ENCODE peak calls at places on chromosomes 12 and 14, in seven cellular contexts. U, C, I, M, T, W and J are unnamed samples.

GRCh38 chr14:94675036-94675435 is 62.8 kb downstream of the SERPINA3 start:
- DNase-seq in U (no peak), C (no peak), I (no peak), M (no peak), T (no peak), W (no peak), J (no peak)

GRCh38 chr12:4719821-4720636 is at the start of gene GALNT8:
- DNase-seq in U (peak), C (no peak), I (no peak), M (no peak), T (no peak), W (no peak), J (no peak)

GRCh38 chr12:1808798-1809480 is 11.4 kb upstream of the LRTM2 start:
- DNase-seq in U (no peak), C (no peak), I (no peak), M (no peak), T (peak), W (no peak), J (no peak)

GRCh38 chr12:112424126-112424525 is 5.4 kb downstream of the PTPN11 start:
- DNase-seq in U (no peak), C (no peak), I (no peak), M (no peak), T (no peak), W (no peak), J (no peak)

GRCh38 chr12:49950310-49951251 is at the start of gene AQP2:
- DNase-seq in U (no peak), C (no peak), I (no peak), M (no peak), T (peak), W (no peak), J (no peak)

GRCh38 chr12:68559984-68560822 is 50.5 kb upstream of the RAP1B start:
- DNase-seq in U (no peak), C (no peak), I (peak), M (no peak), T (no peak), W (no peak), J (no peak)

GRCh38 chr12:50785406-50785805 is 21.5 kb downstream of the ATF1 start:
- DNase-seq in U (no peak), C (no peak), I (peak), M (no peak), T (no peak), W (no peak), J (no peak)

GRCh38 chr12:52611080-52611468 is 7.3 kb downstream of the KRT73 start:
- DNase-seq in U (no peak), C (no peak), I (no peak), M (no peak), T (peak), W (no peak), J (no peak)

GRCh38 chr12:117279606-117280005 is 81.8 kb downstream of the NOS1 start:
- DNase-seq in U (no peak), C (no peak), I (no peak), M (no peak), T (no peak), W (no peak), J (peak)

GRCh38 chr12:96248532-96248931 is 54.4 kb downstream of the ELK3 start:
- DNase-seq in U (no peak), C (no peak), I (no peak), M (no peak), T (no peak), W (no peak), J (no peak)

GRCh38 chr12:101876861-101877815 is at the start of gene DRAM1:
- DNase-seq in U (peak), C (peak), I (peak), M (peak), T (peak), W (peak), J (peak)
- TF ChIP-seq CTCF in U (peak), C (no peak), I (no peak), M (no peak), T (peak), W (no peak), J (no peak)

GRCh38 chr12:42104087-42104486 is 40.6 kb downstream of the GXYLT1 start:
- DNase-seq in U (no peak), C (no peak), I (peak), M (no peak), T (no peak), W (no peak), J (no peak)
- TF ChIP-seq CTCF in U (peak), C (peak), I (peak), M (no peak), T (peak), W (peak), J (no peak)

GRCh38 chr12:48390026-48390425 is 39.3 kb upstream of the ZNF641 start:
- DNase-seq in U (no peak), C (no peak), I (peak), M (no peak), T (no peak), W (no peak), J (no peak)

GRCh38 chr12:48388430-48388829 is 37.7 kb upstream of the ZNF641 start:
- DNase-seq in U (peak), C (no peak), I (peak), M (no peak), T (no peak), W (no peak), J (no peak)

GRCh38 chr12:48389409-48389808 is 38.7 kb upstream of the ZNF641 start:
- DNase-seq in U (no peak), C (no peak), I (no peak), M (no peak), T (no peak), W (no peak), J (no peak)

DNA sequence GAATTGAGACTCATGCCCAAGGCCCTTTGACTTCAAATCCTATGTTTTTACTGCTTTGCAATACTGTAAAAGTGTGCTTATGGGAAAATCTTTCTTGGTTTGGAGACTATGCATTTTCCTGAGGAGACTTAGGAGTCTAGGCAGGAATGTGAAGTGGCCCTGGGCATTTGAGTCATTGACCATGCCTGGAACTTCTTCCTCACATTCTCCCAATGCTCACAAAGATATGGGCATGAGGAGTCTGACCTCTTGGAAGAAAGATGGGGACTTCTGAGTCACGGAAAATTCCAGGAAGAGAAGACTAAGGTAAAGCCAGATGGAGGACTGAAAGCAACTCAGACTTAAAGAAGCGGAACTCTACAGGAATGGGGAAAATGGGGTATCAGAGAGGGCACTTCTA is 38.2 kb upstream of the ZNF641 start:
- DNase-seq in U (peak), C (no peak), I (no peak), M (peak), T (no peak), W (no peak), J (no peak)
- TF ChIP-seq CTCF in U (no peak), C (no peak), I (no peak), M (no peak), T (no peak), W (no peak), J (no peak)

DNA sequence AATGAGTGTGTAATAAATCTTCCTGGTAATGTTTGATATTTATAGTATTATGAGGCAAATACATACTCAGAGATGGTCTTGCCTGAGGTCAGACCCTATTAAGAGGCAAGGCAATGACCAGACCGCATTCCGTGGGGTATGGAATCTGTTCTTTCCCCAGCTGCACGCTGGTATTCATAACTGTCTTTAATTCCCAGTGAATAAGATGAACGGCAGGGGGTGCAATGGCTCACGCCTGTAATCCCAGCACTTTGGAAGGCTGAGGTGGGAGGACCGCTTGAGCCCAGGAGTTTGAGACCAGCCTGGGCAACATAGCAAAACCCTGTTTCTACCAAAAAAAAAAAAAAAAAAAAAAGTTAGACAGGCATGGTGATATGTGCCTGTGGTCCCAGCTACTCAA is 44.6 kb downstream of the ERO1A start:
- DNase-seq in U (no peak), C (no peak), I (peak), M (no peak), T (no peak), W (no peak), J (no peak)
- TF ChIP-seq CTCF in U (peak), C (no peak), I (peak), M (no peak), T (no peak), W (no peak), J (no peak)

GRCh38 chr14:50107850-50108249 is 8.5 kb downstream of the VCPKMT start:
- DNase-seq in U (no peak), C (no peak), I (no peak), M (peak), T (no peak), W (no peak), J (peak)

GRCh38 chr14:50113381-50113811 is 3.0 kb downstream of the VCPKMT start:
- DNase-seq in U (no peak), C (no peak), I (no peak), M (no peak), T (no peak), W (no peak), J (no peak)

GRCh38 chr14:50106178-50106577 is 10.2 kb downstream of the VCPKMT start:
- DNase-seq in U (no peak), C (no peak), I (no peak), M (no peak), T (no peak), W (no peak), J (no peak)

GRCh38 chr14:50110323-50111037 is 5.9 kb downstream of the VCPKMT start:
- DNase-seq in U (no peak), C (no peak), I (no peak), M (no peak), T (no peak), W (no peak), J (no peak)

GRCh38 chr14:50109342-50109741 is 7.0 kb downstream of the VCPKMT start:
- DNase-seq in U (peak), C (no peak), I (peak), M (peak), T (no peak), W (no peak), J (no peak)
- TF ChIP-seq CTCF in U (peak), C (no peak), I (peak), M (peak), T (no peak), W (no peak), J (no peak)

GRCh38 chr12:124658302-124658701 is 90.9 kb upstream of the NCOR2 start:
- DNase-seq in U (no peak), C (no peak), I (no peak), M (no peak), T (no peak), W (no peak), J (no peak)

GRCh38 chr12:124654666-124655316 is 87.4 kb upstream of the NCOR2 start:
- DNase-seq in U (no peak), C (peak), I (no peak), M (no peak), T (peak), W (no peak), J (peak)

GRCh38 chr12:124656947-124657434 is 89.6 kb upstream of the NCOR2 start:
- DNase-seq in U (no peak), C (no peak), I (no peak), M (no peak), T (no peak), W (no peak), J (no peak)

GRCh38 chr12:124655317-124656213 is 88.2 kb upstream of the NCOR2 start:
- DNase-seq in U (no peak), C (peak), I (peak), M (no peak), T (peak), W (no peak), J (peak)

DNA sequence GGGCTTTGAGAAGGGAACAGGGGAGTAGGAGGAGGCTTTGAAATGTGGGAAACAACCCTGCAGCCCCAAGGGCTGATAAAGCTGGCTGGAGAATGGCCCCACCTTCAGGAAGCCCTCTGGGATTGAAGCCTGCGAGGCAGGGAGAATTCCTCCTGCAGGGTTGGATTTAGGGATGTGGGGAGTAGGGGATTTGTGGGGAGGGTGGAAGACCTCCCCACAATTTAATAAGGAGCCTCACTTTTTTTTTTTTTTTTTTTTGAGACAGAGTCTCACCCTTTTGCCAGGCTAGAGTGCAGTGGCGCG is 88.8 kb upstream of the NCOR2 start:
- DNase-seq in U (no peak), C (no peak), I (no peak), M (no peak), T (no peak), W (no peak), J (no peak)
- TF ChIP-seq CTCF in U (no peak), C (no peak), I (no peak), M (no peak), T (no peak), W (no peak), J (no peak)